ENCODE peak calls at places on chromosomes 13 and 19, in nine cellular contexts. Q is PC-3; J is testis; A is thoracic aorta; Y is CD4-positive, alpha-beta T cell; O is osteocyte; N is endothelial cell of umbilical vein; T is upper lobe of right lung; U is tibial nerve. E is an unnamed sample.

GRCh38 chr13:30872685-30873443 is 33.2 kb upstream of the MEDAG start:
- DNase-seq in N (peak), A (no peak), U (peak), T (no peak), Y (no peak), J (peak), O (no peak), Q (no peak), E (no peak)

GRCh38 chr13:50450279-50450678 is 393.2 kb downstream of the DLEU7 start:
- DNase-seq in O (no peak), Y (no peak), J (no peak), T (no peak), U (no peak), N (no peak), A (no peak), Q (no peak), E (no peak)

GRCh38 chr19:41753936-41754529 is 1.3 kb upstream of the CEACAM6 start:
- DNase-seq in J (peak), O (no peak), T (no peak), Q (peak), A (no peak), Y (peak), N (peak), U (peak), E (peak)

GRCh38 chr19:3096267-3096901 is 2.2 kb downstream of the GNA11 start:
- DNase-seq in U (no peak), Y (no peak), O (peak), Q (no peak), T (peak), N (no peak), A (no peak), J (no peak), E (no peak)

GRCh38 chr13:20780318-20780717 is 6.6 kb upstream of the EEF1AKMT1 start:
- DNase-seq in N (no peak), A (no peak), Y (no peak), O (no peak), T (no peak), Q (no peak), U (no peak), J (no peak), E (no peak)

GRCh38 chr13:60164490-60164889 is 762 bp upstream of the DIAPH3 start:
- DNase-seq in T (no peak), Q (peak), Y (no peak), U (no peak), N (no peak), A (no peak), O (no peak), J (no peak), E (no peak)

GRCh38 chr19:6947745-6948144 is 60.4 kb downstream of the ADGRE1 start:
- DNase-seq in Y (no peak), N (peak), U (no peak), Q (peak), A (no peak), O (no peak), J (no peak), T (no peak), E (peak)

GRCh38 chr13:82698383-82698782 is 1183.9 kb downstream of the SLITRK1 start:
- DNase-seq in T (no peak), N (no peak), A (no peak), U (no peak), Q (no peak), J (no peak), Y (no peak), O (no peak), E (peak)

GRCh38 chr19:18636183-18636968 is 452 bp upstream of the KLHL26 start:
- DNase-seq in T (peak), J (peak), O (peak), Q (peak), N (peak), A (peak), Y (peak), U (peak), E (peak)

GRCh38 chr13:100403675-100404074 is 184.9 kb downstream of the GGACT start:
- DNase-seq in Q (no peak), O (no peak), T (no peak), U (no peak), A (no peak), Y (no peak), N (no peak), J (no peak), E (no peak)

GRCh38 chr19:1383311-1384084 is at the start of gene NDUFS7:
- DNase-seq in Y (peak), Q (peak), U (peak), J (peak), O (peak), A (peak), N (peak), T (peak), E (peak)
- TF ChIP-seq CTCF in Y (no peak), Q (no peak), U (no peak), J (no peak), O (peak), A (peak), N (peak), T (no peak), E (no peak)

DNA sequence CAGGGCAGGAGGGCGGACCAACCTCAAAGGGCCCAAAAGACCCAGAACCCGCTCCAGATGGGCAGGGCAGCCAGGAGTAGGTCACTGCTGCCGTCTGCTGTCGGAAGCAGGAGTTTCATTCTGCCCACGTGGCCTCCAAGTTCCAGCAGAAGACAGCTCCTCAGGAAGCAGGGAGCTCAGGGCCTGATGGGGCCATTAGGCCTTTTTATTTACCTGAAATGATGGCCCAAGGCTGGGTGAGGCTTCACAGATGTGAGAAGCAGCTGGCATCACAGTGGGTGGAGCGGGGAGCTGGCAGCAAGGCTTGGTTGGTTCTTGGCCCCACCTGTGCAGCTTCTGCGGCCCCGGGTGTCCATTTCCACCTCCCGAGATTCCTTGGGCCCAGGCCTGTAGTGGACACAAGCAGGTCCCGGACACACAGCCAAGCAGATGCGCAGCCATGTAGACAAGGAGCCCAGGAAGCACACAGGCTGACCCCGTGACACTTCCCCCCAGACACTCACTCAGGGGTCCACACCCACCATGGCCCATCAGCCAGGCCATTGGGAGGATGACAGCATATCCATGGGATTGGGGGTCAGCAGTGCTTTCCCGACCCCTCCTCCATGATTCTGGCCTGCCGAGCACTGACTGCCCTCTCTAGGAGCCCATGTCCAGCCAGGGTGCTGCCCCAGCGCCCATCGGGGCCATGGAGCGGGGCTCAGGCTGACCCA is 26.4 kb downstream of the C13orf46 start:
- DNase-seq in Q (peak), N (peak), J (peak), T (no peak), O (no peak), Y (no peak), U (peak), A (peak), E (peak)
- TF ChIP-seq CTCF in Q (peak), N (peak), J (peak), T (peak), O (peak), Y (no peak), U (peak), A (peak), E (peak)

DNA sequence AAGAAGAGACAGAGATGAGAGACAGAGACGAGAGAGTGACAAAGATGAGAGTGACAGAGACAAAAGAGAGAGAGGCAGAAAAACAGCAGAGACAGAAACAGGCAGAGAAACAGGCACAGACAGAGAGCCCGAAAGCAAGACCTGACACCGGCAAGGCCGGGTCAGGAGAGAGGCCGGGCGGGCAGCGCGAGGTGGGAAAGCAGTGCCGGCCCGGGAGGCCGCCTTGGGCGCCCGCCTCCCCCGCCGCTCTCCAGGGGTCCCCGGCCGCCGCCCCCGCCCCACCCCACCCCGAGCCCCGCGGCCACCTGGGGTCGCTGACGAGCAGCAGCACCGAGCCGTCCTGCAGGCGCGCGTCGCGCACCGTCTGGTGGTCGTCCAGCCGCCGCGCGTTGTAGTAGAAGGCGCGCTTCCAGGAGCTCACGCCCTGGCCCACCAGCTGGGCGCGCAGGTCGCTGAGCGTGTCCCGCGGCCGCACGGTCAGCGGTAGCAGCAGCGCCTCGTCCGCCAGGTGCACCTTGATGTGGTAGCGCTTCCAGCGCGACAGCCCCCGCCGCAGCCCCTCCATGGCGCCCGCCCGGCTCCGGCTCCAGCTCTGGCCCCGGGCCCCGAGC is at the start of gene TINCR:
- DNase-seq in Q (no peak), T (no peak), N (no peak), U (no peak), Y (no peak), A (no peak), J (no peak), O (no peak), E (no peak)
- TF ChIP-seq CTCF in Q (no peak), T (no peak), N (no peak), U (no peak), Y (no peak), A (no peak), J (no peak), O (peak), E (peak)

GRCh38 chr13:109892101-109892500 is 105.7 kb upstream of the IRS2 start:
- DNase-seq in O (no peak), Y (no peak), N (no peak), Q (no peak), J (no peak), U (no peak), T (no peak), A (no peak), E (no peak)
- TF ChIP-seq CTCF in O (no peak), Y (no peak), N (no peak), Q (no peak), J (no peak), U (no peak), T (no peak), A (no peak), E (no peak)

GRCh38 chr13:102089177-102089576 is 312.7 kb downstream of the FGF14 start:
- DNase-seq in U (no peak), Q (peak), T (no peak), O (no peak), Y (no peak), J (no peak), A (no peak), N (no peak), E (peak)
- TF ChIP-seq CTCF in U (no peak), Q (peak), T (peak), O (peak), Y (no peak), J (no peak), A (peak), N (no peak), E (peak)

GRCh38 chr19:38383743-38384142 is 4.1 kb downstream of the GGN start:
- DNase-seq in N (no peak), O (no peak), J (no peak), Y (no peak), A (no peak), T (no peak), U (no peak), Q (no peak), E (no peak)

GRCh38 chr19:38385057-38385803 is 2.6 kb downstream of the GGN start:
- DNase-seq in A (no peak), O (no peak), Y (no peak), T (no peak), J (no peak), Q (no peak), U (no peak), N (no peak), E (no peak)

GRCh38 chr19:38383184-38383583 is 4.7 kb downstream of the GGN start:
- DNase-seq in U (no peak), Y (no peak), N (no peak), Q (no peak), A (no peak), J (no peak), O (no peak), T (no peak), E (no peak)

GRCh38 chr19:38385804-38386257 is 2.0 kb downstream of the GGN start:
- DNase-seq in Y (no peak), U (no peak), T (no peak), O (no peak), Q (no peak), J (no peak), N (no peak), A (no peak), E (no peak)

DNA sequence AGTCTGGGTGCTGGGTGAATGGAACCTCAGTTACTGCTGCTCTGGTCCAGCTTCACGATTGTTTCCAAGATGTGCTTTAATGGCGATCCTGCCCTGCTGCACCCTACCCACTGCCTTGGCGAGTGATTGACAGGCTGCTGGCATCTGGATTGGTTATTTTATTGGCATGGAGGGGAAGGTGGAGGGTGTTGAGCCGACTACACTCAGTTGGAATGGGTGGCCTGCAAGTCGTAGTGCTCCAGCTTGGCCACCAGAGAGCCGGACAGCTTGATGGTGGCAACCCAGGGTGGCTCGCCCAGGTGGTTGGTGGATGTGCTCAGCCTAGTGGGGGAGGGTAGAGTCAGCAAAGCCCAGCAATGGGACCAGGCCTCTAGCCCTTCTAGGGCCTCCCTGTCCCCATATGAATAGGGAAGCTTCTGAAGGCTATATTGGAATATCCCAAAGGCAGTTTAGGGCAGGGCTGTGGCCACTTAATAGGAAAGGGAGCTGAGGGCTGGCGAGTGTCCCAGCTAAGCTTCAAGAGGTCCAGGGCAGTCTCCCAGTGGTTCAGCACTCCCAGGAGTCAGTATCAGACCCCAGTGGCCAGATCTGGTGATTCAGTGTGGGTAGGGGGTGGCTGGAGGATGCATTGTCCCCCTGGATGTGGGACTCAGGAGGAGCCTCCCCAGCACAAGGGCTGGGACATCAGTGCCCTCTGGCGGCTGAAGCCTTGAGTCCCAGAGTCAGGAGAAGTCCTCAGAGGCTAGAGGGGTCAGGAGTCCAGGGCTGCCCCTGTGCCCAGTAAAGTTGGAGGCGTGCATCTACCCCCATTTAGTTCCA is 3.4 kb downstream of the GGN start:
- DNase-seq in Q (peak), Y (no peak), U (no peak), T (no peak), J (no peak), N (no peak), A (no peak), O (no peak), E (no peak)
- TF ChIP-seq CTCF in Q (peak), Y (no peak), U (no peak), T (no peak), J (no peak), N (peak), A (no peak), O (peak), E (peak)

GRCh38 chr19:29118384-29118783 is 94.6 kb downstream of the UQCRFS1 start:
- DNase-seq in T (no peak), J (no peak), U (peak), Q (no peak), Y (no peak), N (no peak), A (no peak), O (no peak), E (no peak)

GRCh38 chr19:29120471-29120870 is 92.5 kb downstream of the UQCRFS1 start:
- DNase-seq in N (no peak), Q (no peak), U (no peak), O (no peak), A (no peak), T (no peak), Y (no peak), J (no peak), E (no peak)

GRCh38 chr19:29119582-29119981 is 93.4 kb downstream of the UQCRFS1 start:
- DNase-seq in A (no peak), O (no peak), T (no peak), U (no peak), N (no peak), J (peak), Q (no peak), Y (no peak), E (no peak)

GRCh38 chr19:29122185-29122584 is 90.8 kb downstream of the UQCRFS1 start:
- DNase-seq in O (no peak), Y (no peak), A (no peak), U (no peak), Q (no peak), T (no peak), J (no peak), N (no peak), E (no peak)

DNA sequence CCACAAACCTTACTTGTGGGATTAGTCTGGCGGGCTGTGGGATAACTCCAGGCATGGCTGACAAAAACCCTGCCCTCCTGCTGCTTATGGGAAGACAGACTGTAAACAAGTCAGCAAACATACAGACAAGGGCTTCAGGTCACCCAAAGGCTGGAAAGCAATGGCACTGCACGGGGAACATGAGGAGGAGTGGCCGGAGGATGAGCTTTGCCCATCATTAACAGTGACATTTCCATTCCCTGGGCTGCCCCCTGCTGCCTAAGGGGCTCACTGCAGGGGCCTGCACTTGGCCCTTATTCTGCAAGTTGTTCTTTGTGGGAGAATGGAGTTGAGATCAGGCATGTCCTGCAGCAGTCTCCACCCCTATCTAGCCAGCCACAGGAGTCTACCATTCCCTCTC is 91.3 kb downstream of the UQCRFS1 start:
- DNase-seq in Y (no peak), A (no peak), U (peak), O (no peak), N (no peak), Q (no peak), J (peak), T (no peak), E (no peak)
- TF ChIP-seq CTCF in Y (no peak), A (no peak), U (no peak), O (peak), N (no peak), Q (peak), J (peak), T (peak), E (no peak)

E was measured in MCF 10A.